ENCODE peak calls at places on chromosomes 6 and 20, in ten cellular contexts. F, Z, J, Y, A, Q, I, N, P and O are unnamed samples.

GRCh38 chr6:142301421-142302391 is at the start of gene ADGRG6:
- DNase-seq in P (peak), J (peak), N (no peak), Z (peak), A (peak), Q (peak), I (peak), F (no peak), Y (peak), O (peak)

GRCh38 chr6:53986721-53987526 is 124.3 kb upstream of the MLIP start:
- DNase-seq in P (peak), J (no peak), N (no peak), Z (peak), F (no peak), Y (no peak), I (peak), Q (no peak), A (no peak), O (no peak)

GRCh38 chr6:37019065-37019450 is 13.6 kb downstream of the FGD2 start:
- DNase-seq in J (no peak), Z (no peak), I (no peak), Q (no peak), Y (peak), F (no peak), P (no peak), N (no peak), A (no peak), O (no peak)

GRCh38 chr20:63232235-63233060 is 3.3 kb upstream of the BIRC7 start:
- DNase-seq in N (no peak), Q (peak), I (peak), J (no peak), A (no peak), F (no peak), P (peak), Y (peak), Z (peak), O (no peak)

GRCh38 chr6:103820148-103820547 is 1039.6 kb downstream of the HACE1 start:
- DNase-seq in Y (no peak), Q (no peak), N (no peak), P (no peak), A (no peak), J (no peak), I (no peak), Z (no peak), F (no peak), O (no peak)

GRCh38 chr6:81734081-81734480 is 18.4 kb downstream of the TENT5A start:
- DNase-seq in Y (no peak), P (peak), I (no peak), A (no peak), J (no peak), F (no peak), Q (no peak), Z (peak), N (no peak), O (no peak)

GRCh38 chr6:169807219-169807618 is 55.8 kb downstream of the ERMARD start:
- DNase-seq in I (no peak), F (no peak), P (no peak), N (no peak), Q (no peak), Z (no peak), J (no peak), Y (no peak), A (no peak), O (no peak)

GRCh38 chr6:138403324-138403800 is 661 bp upstream of the HEBP2 start:
- DNase-seq in J (peak), Y (peak), F (peak), Z (peak), N (no peak), Q (no peak), A (peak), I (no peak), P (no peak), O (peak)

GRCh38 chr20:3172933-3173581 is at the start of gene LZTS3:
- DNase-seq in F (peak), Q (no peak), I (peak), Z (peak), A (peak), J (peak), N (peak), P (peak), Y (peak), O (peak)

GRCh38 chr6:55704421-55704820 is 125.4 kb upstream of the HMGCLL1 start:
- DNase-seq in I (peak), Z (peak), Y (no peak), P (peak), N (no peak), F (no peak), Q (no peak), J (no peak), A (no peak), O (no peak)

GRCh38 chr6:107045733-107046312 is 17.8 kb downstream of the MTRES1 start:
- DNase-seq in P (peak), J (no peak), A (no peak), Q (no peak), F (no peak), Z (peak), I (no peak), Y (no peak), N (no peak), O (no peak)

GRCh38 chr6:46014511-46015118 is 1.0 kb downstream of the CLIC5 start:
- DNase-seq in Z (no peak), N (no peak), A (peak), P (no peak), J (no peak), Q (no peak), Y (peak), I (peak), F (no peak), O (no peak)

GRCh38 chr6:159981591-159982245 is 12.8 kb downstream of the IGF2R start:
- DNase-seq in Q (no peak), Z (peak), N (no peak), Y (no peak), I (peak), A (no peak), J (peak), P (peak), F (no peak), O (peak)

GRCh38 chr6:73854998-73855718 is 159.2 kb downstream of the CD109 start:
- DNase-seq in J (peak), F (no peak), I (peak), Z (peak), N (no peak), Q (peak), P (peak), A (peak), Y (peak), O (peak)

GRCh38 chr6:118283759-118284158 is 264.3 kb upstream of the PLN start:
- DNase-seq in A (peak), Z (peak), P (peak), Q (peak), F (peak), I (peak), N (no peak), J (peak), Y (peak), O (peak)

GRCh38 chr6:166005401-166005845 is 162.2 kb downstream of the TBXT start:
- DNase-seq in I (peak), J (no peak), Y (peak), P (peak), F (peak), Z (peak), N (no peak), A (no peak), Q (no peak), O (no peak)

GRCh38 chr6:159807150-159807859 is 7.2 kb downstream of the PNLDC1 start:
- DNase-seq in A (no peak), Q (no peak), Y (peak), F (no peak), P (peak), J (no peak), Z (peak), N (no peak), I (no peak), O (no peak)

GRCh38 chr6:21593927-21594421 is 423 bp downstream of the SOX4 start:
- DNase-seq in A (peak), F (no peak), P (peak), Z (peak), J (peak), I (peak), N (no peak), Q (no peak), Y (peak), O (no peak)

GRCh38 chr6:167351656-167352354 is 26.9 kb downstream of the TTLL2 start:
- DNase-seq in A (no peak), Q (no peak), I (no peak), J (peak), N (no peak), P (no peak), F (no peak), Z (no peak), Y (no peak), O (no peak)

GRCh38 chr6:70073637-70074036 is 207.3 kb downstream of the COL19A1 start:
- DNase-seq in J (no peak), I (no peak), F (no peak), Y (no peak), N (no peak), Z (no peak), Q (no peak), P (no peak), A (no peak), O (no peak)

GRCh38 chr20:2750343-2751251 is 49.8 kb downstream of the CPXM1 start:
- DNase-seq in N (no peak), Z (peak), I (no peak), Y (no peak), P (peak), J (peak), F (peak), A (peak), Q (no peak), O (peak)

GRCh38 chr20:24585796-24586522 is 116.5 kb downstream of the SYNDIG1 start:
- DNase-seq in P (no peak), F (no peak), Z (no peak), Q (no peak), Y (no peak), I (no peak), N (no peak), J (no peak), A (no peak), O (no peak)

GRCh38 chr6:132084811-132085509 is 133.8 kb upstream of the CCN2 start:
- DNase-seq in Z (peak), N (no peak), P (peak), I (peak), A (no peak), Q (no peak), F (no peak), J (no peak), Y (no peak), O (peak)

GRCh38 chr20:52941803-52942202 is 30.4 kb upstream of the TSHZ2 start:
- DNase-seq in J (no peak), F (no peak), Q (no peak), N (no peak), Z (no peak), Y (no peak), A (no peak), I (no peak), P (peak), O (no peak)

GRCh38 chr6:125986956-125987617 is 747 bp downstream of the TRMT11 start:
- DNase-seq in A (no peak), F (no peak), Y (no peak), I (peak), Z (peak), Q (peak), J (no peak), P (peak), N (no peak), O (peak)

GRCh38 chr20:11958852-11959251 is 41.2 kb downstream of the BTBD3 start:
- DNase-seq in N (no peak), A (no peak), F (no peak), P (peak), Q (no peak), J (no peak), Y (no peak), I (no peak), Z (no peak), O (no peak)

GRCh38 chr6:90811596-90812226 is 224.8 kb upstream of the MAP3K7 start:
- DNase-seq in P (no peak), Z (no peak), J (no peak), F (no peak), Q (no peak), Y (no peak), I (no peak), N (no peak), A (no peak), O (no peak)

GRCh38 chr6:146149770-146150169 is 120.9 kb downstream of the GRM1 start:
- DNase-seq in Z (no peak), F (no peak), J (no peak), Q (no peak), I (no peak), Y (no peak), A (no peak), N (no peak), P (no peak), O (no peak)

GRCh38 chr6:14472964-14473363 is 355.4 kb downstream of the CD83 start:
- DNase-seq in Z (peak), Y (no peak), Q (no peak), A (no peak), P (peak), F (no peak), J (no peak), I (peak), N (no peak), O (no peak)

GRCh38 chr6:14475306-14475705 is 357.7 kb downstream of the CD83 start:
- DNase-seq in F (no peak), Q (no peak), P (no peak), Z (no peak), N (no peak), J (no peak), Y (no peak), A (no peak), I (no peak), O (no peak)

GRCh38 chr6:14476793-14477531 is 359.4 kb downstream of the CD83 start:
- DNase-seq in J (no peak), F (peak), Q (no peak), Z (peak), Y (no peak), I (peak), A (peak), N (no peak), P (peak), O (no peak)

GRCh38 chr6:14477559-14477958 is 360.0 kb downstream of the CD83 start:
- DNase-seq in J (no peak), N (no peak), Z (no peak), F (no peak), Y (no peak), A (no peak), Q (no peak), P (no peak), I (no peak), O (no peak)

DNA sequence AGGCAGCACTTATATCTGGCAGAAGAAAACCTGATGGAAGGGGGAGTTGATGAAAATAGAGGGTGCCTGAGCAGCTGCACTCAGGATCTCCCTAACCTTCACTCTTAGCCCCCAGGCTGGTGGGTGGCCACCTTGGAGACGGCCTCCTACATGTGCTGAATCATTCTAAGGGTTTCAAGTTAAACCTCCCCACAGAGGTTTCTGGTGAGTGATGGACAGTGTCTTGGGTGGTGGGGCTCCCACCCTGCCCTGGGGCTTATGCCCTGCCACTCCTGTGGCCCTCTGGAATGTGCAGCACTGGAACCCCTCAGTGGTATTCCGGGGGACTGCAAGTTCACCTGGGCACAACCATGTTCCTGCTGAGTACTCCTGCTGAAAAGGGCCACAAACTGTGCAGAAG is 357.2 kb downstream of the CD83 start:
- DNase-seq in P (no peak), Y (no peak), J (no peak), Z (no peak), I (no peak), Q (no peak), F (no peak), A (no peak), N (no peak), O (no peak)
- TF ChIP-seq CTCF in P (no peak), Y (no peak), J (no peak), Z (no peak), I (no peak), Q (peak), F (no peak), A (no peak), N (no peak), O (no peak)

DNA sequence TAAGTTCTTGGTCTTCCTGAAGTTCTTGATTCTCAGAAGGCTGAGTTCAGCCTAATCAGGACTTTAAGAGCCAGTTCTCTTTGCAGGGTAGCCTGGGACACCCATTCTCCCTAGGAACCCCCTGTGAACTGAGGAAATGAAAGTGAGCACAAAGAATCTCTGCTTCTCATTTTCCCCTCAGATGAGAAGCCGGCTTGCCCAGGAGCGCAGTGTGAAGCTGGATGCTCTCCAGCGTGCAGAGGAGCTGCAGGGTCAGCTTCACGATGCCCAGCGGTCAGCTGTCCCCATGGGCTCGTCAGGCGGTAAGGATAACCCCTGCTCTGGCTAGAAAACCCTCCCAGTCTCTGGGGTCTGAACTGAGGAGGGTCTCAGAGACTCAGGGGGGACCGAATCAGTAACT is 34.0 kb downstream of the CD164 start:
- DNase-seq in N (no peak), I (no peak), Y (no peak), P (no peak), F (no peak), Q (no peak), Z (no peak), A (no peak), J (no peak), O (no peak)
- TF ChIP-seq CTCF in N (no peak), I (no peak), Y (no peak), P (no peak), F (no peak), Q (no peak), Z (no peak), A (no peak), J (no peak), O (no peak)

GRCh38 chr6:33909737-33910136 is 105.9 kb upstream of the MLN start:
- DNase-seq in I (no peak), A (no peak), F (no peak), Q (no peak), P (no peak), Z (no peak), Y (no peak), J (no peak), N (no peak), O (no peak)
- TF ChIP-seq CTCF in I (no peak), A (no peak), F (no peak), Q (no peak), P (no peak), Z (no peak), Y (no peak), J (no peak), N (no peak), O (no peak)

DNA sequence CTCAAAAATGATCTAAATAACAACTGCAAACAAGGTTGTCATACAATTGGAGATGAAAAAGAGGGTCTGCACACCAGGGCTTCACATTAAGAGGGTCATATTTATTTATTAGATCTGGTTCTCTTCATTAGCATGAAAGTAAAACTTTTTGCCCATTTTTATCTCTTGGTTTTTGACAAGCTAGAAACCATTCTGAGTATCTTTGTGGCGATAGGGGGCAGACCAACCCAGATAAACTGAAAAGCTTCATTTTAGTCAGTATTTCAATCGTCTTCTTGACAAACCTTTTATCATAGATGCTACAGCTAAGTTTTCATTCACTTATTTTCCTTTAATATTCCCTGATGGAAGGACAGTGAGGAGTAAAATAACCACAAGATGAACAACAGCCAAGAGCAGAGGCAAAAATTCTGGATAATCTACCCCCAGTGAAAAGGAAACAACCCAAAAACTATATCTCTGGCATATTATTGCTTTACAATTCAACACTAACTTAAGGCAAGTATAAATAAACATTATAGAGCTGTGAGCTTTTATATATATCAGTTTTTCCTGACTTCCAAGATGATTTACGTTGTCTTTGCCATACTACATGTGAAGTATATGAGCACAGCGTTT is 45.2 kb downstream of the THEMIS start:
- DNase-seq in N (no peak), F (no peak), Q (no peak), P (peak), A (no peak), Y (peak), Z (peak), J (peak), I (peak), O (no peak)
- TF ChIP-seq CTCF in N (peak), F (no peak), Q (peak), P (peak), A (peak), Y (peak), Z (peak), J (no peak), I (peak), O (peak)

GRCh38 chr20:35942243-35942642 is 12.1 kb downstream of the SCAND1 start:
- DNase-seq in Z (no peak), F (no peak), J (no peak), N (no peak), I (no peak), A (no peak), Y (no peak), P (no peak), Q (no peak), O (no peak)

GRCh38 chr20:35950093-35950492 is 4.2 kb downstream of the SCAND1 start:
- DNase-seq in I (no peak), J (no peak), Q (no peak), P (no peak), Y (no peak), F (no peak), A (no peak), Z (no peak), N (no peak), O (no peak)

GRCh38 chr20:35947907-35948306 is 6.4 kb downstream of the SCAND1 start:
- DNase-seq in Y (no peak), Z (no peak), A (no peak), Q (no peak), F (no peak), I (peak), P (no peak), N (no peak), J (no peak), O (no peak)

GRCh38 chr20:35944189-35944588 is 10.1 kb downstream of the SCAND1 start:
- DNase-seq in P (no peak), Z (no peak), F (no peak), A (no peak), Q (no peak), N (no peak), Y (no peak), J (no peak), I (no peak), O (no peak)

DNA sequence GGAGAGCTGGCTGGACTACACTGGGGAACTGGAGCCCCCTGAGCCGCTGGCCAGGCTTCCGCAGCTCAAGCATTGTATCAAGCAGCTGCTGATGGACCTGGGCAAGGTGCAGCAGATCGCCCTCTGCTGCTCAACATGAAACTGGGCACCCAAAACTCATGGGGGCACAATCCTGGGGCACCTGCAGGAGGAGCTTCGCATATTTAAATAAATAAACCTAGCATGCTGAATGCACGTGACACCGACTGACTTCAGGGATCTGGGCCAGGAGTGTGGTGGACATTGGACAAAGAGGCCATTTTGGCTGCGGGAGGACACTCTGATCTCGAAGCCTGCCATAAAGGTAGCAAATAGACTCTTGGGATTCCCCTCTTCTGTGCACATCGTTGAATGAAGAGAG is 6.8 kb downstream of the SCAND1 start:
- DNase-seq in A (no peak), J (peak), Z (peak), F (no peak), Y (peak), N (no peak), P (peak), Q (peak), I (no peak), O (no peak)
- TF ChIP-seq CTCF in A (no peak), J (peak), Z (peak), F (no peak), Y (peak), N (no peak), P (peak), Q (peak), I (peak), O (peak)

GRCh38 chr6:111536888-111537287 is 53.9 kb upstream of the REV3L start:
- DNase-seq in Z (peak), N (no peak), Q (no peak), F (no peak), Y (no peak), J (no peak), I (no peak), P (peak), A (peak), O (peak)
- TF ChIP-seq CTCF in Z (no peak), N (no peak), Q (no peak), F (no peak), Y (no peak), J (no peak), I (no peak), P (no peak), A (no peak), O (no peak)

GRCh38 chr6:75855047-75855446 is 106.0 kb downstream of the MYO6 start:
- DNase-seq in F (no peak), A (peak), P (peak), J (peak), Z (peak), Y (peak), N (no peak), I (peak), Q (peak), O (peak)
- TF ChIP-seq CTCF in F (no peak), A (peak), P (peak), J (peak), Z (peak), Y (peak), N (no peak), I (peak), Q (peak), O (peak)

GRCh38 chr6:156659317-156660198 is 117.6 kb upstream of the ARID1B start:
- DNase-seq in F (no peak), J (no peak), Y (no peak), Q (no peak), I (no peak), A (no peak), P (no peak), N (no peak), Z (no peak), O (peak)
- TF ChIP-seq CTCF in F (no peak), J (no peak), Y (no peak), Q (peak), I (no peak), A (no peak), P (no peak), N (no peak), Z (peak), O (no peak)

GRCh38 chr20:47233333-47234188 is 122.9 kb downstream of the ZMYND8 start:
- DNase-seq in Q (no peak), Y (no peak), F (no peak), N (no peak), J (no peak), I (peak), Z (peak), A (no peak), P (no peak), O (no peak)
- TF ChIP-seq CTCF in Q (no peak), Y (no peak), F (no peak), N (no peak), J (no peak), I (no peak), Z (no peak), A (no peak), P (no peak), O (no peak)